ENCODE peak calls at places on chromosome 20, in eight cellular contexts. M, O, T, E, B, V, W and L are unnamed samples.

GRCh38 chr20:5797843-5798462 is 47.8 kb downstream of the SHLD1 start:
- DNase-seq in M (no peak), V (no peak), W (no peak), E (no peak), T (no peak), O (no peak), B (no peak), L (no peak)

GRCh38 chr20:62860924-62861691 is 514 bp downstream of the TCFL5 start:
- DNase-seq in V (peak; percentile 65), T (peak; percentile 36), O (no peak), M (no peak), E (peak; percentile 10), B (no peak), W (peak; percentile 43), L (peak; percentile 48)

GRCh38 chr20:49909499-49910339 is 5.6 kb downstream of the SPATA2 start:
- DNase-seq in T (no peak), M (no peak), V (peak; percentile 71), W (no peak), O (peak; percentile 87), B (no peak), E (no peak), L (no peak)

GRCh38 chr20:52291109-52291508 is 99.5 kb upstream of the ZFP64 start:
- DNase-seq in T (no peak), E (no peak), V (peak; percentile 14), M (no peak), W (no peak), B (no peak), O (no peak), L (peak; percentile 30)

GRCh38 chr20:10646886-10647420 is 26.8 kb downstream of the JAG1 start:
- DNase-seq in O (no peak), B (no peak), W (no peak), T (no peak), E (no peak), M (no peak), V (no peak), L (no peak)

GRCh38 chr20:36313476-36313875 is 7.3 kb downstream of the DLGAP4 start:
- DNase-seq in E (no peak), O (no peak), V (no peak), T (no peak), M (no peak), W (no peak), B (no peak), L (no peak)

GRCh38 chr20:35166242-35166830 is 5.5 kb upstream of the PROCR start:
- DNase-seq in V (no peak), W (no peak), B (no peak), M (no peak), O (no peak), T (no peak), E (no peak), L (no peak)

GRCh38 chr20:1854246-1854645 is 41.0 kb upstream of the SIRPA start:
- DNase-seq in M (no peak), T (no peak), E (no peak), O (no peak), V (no peak), B (no peak), W (no peak), L (peak; percentile 79)

GRCh38 chr20:1330075-1330830 is 1.3 kb upstream of the SDCBP2 start:
- DNase-seq in O (peak; percentile 88), M (no peak), T (peak; percentile 31), W (no peak), V (no peak), E (no peak), B (no peak), L (no peak)

GRCh38 chr20:36462440-36463211 is 78.7 kb upstream of the MYL9 start:
- DNase-seq in M (no peak), V (peak; percentile 51), O (peak; percentile 47), W (no peak), B (no peak), E (no peak), T (no peak), L (no peak)

GRCh38 chr20:2144850-2145249 is 43.2 kb downstream of the STK35 start:
- DNase-seq in V (no peak), M (no peak), E (no peak), B (no peak), T (no peak), W (no peak), O (no peak), L (no peak)

GRCh38 chr20:37362231-37362792 is 16.4 kb downstream of the SRC start:
- DNase-seq in W (no peak), T (no peak), V (no peak), E (no peak), M (no peak), B (no peak), O (no peak), L (no peak)